ENCODE peak calls at places on chromosomes 11 and 22, in eight cellular contexts. Y is GM23338, P is IMR-90, O is ovary, N is cardiac muscle cell, W is spleen, Z is colonic mucosa, A is lung. J is an unnamed sample. For H3K4me1, the result is how much of the 10 kb centered on the place peaks cover.

GRCh38 chr11:135033545-135033944 is 621.5 kb upstream of the B3GAT1 start:
- DNase-seq in Y (peak), P (no peak), O (no peak), N (peak), W (no peak), Z (no peak), A (no peak), J (peak)

GRCh38 chr22:23826510-23827350 is 12.1 kb downstream of the DERL3 start:
- DNase-seq in Y (no peak), P (peak), O (no peak), N (no peak), W (peak), Z (no peak), A (no peak), J (no peak)

GRCh38 chr11:36948445-36949171 is 350.6 kb upstream of the RAG2 start:
- DNase-seq in Y (no peak), P (no peak), O (no peak), N (peak), W (no peak), Z (no peak), A (no peak), J (no peak)

GRCh38 chr22:30205281-30206115 is 41.1 kb downstream of the LIF start:
- DNase-seq in Y (no peak), P (peak), O (peak), N (peak), W (no peak), Z (no peak), A (no peak), J (no peak)

GRCh38 chr22:25348391-25348790 is 129.0 kb downstream of the CRYBB2 start:
- DNase-seq in Y (no peak), P (no peak), O (no peak), N (no peak), W (no peak), Z (no peak), A (no peak), J (no peak)

GRCh38 chr11:131749100-131749499 is 378.7 kb downstream of the NTM start:
- DNase-seq in Y (no peak), P (peak), O (no peak), N (peak), W (no peak), Z (no peak), A (no peak), J (no peak)

GRCh38 chr11:121035823-121036222 is 11.9 kb downstream of the TBCEL start:
- DNase-seq in Y (no peak), P (no peak), O (no peak), N (peak), W (no peak), Z (no peak), A (no peak), J (no peak)

GRCh38 chr11:134370526-134371435 is 39.0 kb downstream of the GLB1L2 start:
- DNase-seq in Y (no peak), P (no peak), O (no peak), N (no peak), W (peak), Z (no peak), A (no peak), J (no peak)

GRCh38 chr11:134560066-134560465 is 148.0 kb upstream of the B3GAT1 start:
- DNase-seq in Y (no peak), P (no peak), O (no peak), N (no peak), W (peak), Z (no peak), A (peak), J (no peak)

GRCh38 chr22:30296324-30296723 is 7.0 kb upstream of the CASTOR1 start:
- DNase-seq in Y (no peak), P (no peak), O (no peak), N (no peak), W (no peak), Z (no peak), A (no peak), J (no peak)

GRCh38 chr11:30992513-30992849 is 377.1 kb downstream of the DCDC1 start:
- DNase-seq in Y (peak), P (no peak), O (no peak), N (no peak), W (no peak), Z (no peak), A (no peak), J (no peak)

GRCh38 chr11:121625784-121626506 is 173.2 kb upstream of the SORL1-AS1 start:
- DNase-seq in Y (no peak), P (no peak), O (no peak), N (peak), W (no peak), Z (no peak), A (no peak), J (no peak)

GRCh38 chr11:118845369-118845768 is 38.3 kb upstream of the CXCR5 start:
- DNase-seq in Y (no peak), P (peak), O (no peak), N (peak), W (no peak), Z (no peak), A (no peak), J (no peak)

GRCh38 chr22:23781533-23781932 is 5.2 kb upstream of the SMARCB1 start:
- DNase-seq in Y (no peak), P (peak), O (no peak), N (no peak), W (no peak), Z (no peak), A (no peak), J (no peak)

GRCh38 chr22:50203288-50203687 is 2.5 kb downstream of the SELENOO start:
- DNase-seq in Y (no peak), P (no peak), O (no peak), N (no peak), W (no peak), Z (no peak), A (no peak), J (no peak)
- H3K4me1 ChIP-seq in Y (under half), P (under half), O (under half), N (under half), W (under half), Z (under half), A (under half), J (under half)

GRCh38 chr11:73284106-73284505 is 12.0 kb downstream of the P2RY6 start:
- DNase-seq in Y (no peak), P (no peak), O (peak), N (no peak), W (peak), Z (no peak), A (no peak), J (no peak)
- H3K4me3 ChIP-seq in Y (no peak), P (no peak), O (no peak), N (no peak), W (no peak), Z (no peak), A (no peak), J (no peak)

DNA sequence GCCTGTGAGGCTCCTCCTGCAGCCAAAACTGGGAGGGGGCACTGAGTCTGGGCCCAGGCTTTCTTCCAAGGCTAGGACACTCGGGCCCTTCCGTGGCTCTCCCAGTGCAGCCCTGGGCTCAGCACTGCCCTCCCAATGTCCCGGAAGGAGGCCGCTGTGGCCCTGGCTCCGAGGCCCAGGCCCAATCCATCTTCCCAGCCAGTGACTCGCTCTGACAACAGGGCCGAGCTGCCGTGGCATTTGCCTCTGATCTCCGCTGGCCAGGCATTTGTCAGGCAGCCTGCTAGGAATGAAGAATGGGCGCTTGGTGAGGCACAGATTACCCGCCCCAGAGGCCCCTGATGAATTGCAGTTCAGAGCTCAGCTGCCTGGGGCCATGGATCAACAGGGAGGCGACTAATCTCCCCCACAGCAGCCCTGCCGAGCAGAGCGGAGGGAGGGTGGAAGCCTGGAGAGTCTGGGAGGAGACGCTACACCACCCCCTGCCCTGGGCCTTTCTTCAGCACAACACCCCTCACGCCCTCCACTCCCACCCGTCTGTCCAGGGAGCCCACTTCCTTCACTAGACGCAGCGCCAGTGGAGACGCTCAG is 8.3 kb downstream of the FXYD2 start:
- DNase-seq in Y (peak), P (peak), O (no peak), N (peak), W (peak), Z (no peak), A (no peak), J (peak)
- H3K4me1 ChIP-seq in Y (under half), P (under half), O (under half), N (under half), W (half or more), Z (under half), A (under half), J (under half)

GRCh38 chr22:45602004-45602733 is 69.5 kb upstream of the ATXN10 start:
- DNase-seq in Y (peak), P (no peak), O (no peak), N (no peak), W (peak), Z (no peak), A (no peak), J (no peak)

GRCh38 chr22:45600791-45601730 is 70.6 kb upstream of the ATXN10 start:
- DNase-seq in Y (no peak), P (peak), O (no peak), N (peak), W (no peak), Z (no peak), A (no peak), J (no peak)

GRCh38 chr22:45603631-45604030 is 68.0 kb upstream of the ATXN10 start:
- DNase-seq in Y (no peak), P (no peak), O (no peak), N (no peak), W (no peak), Z (no peak), A (no peak), J (no peak)

GRCh38 chr22:45604239-45604711 is 67.4 kb upstream of the ATXN10 start:
- DNase-seq in Y (no peak), P (peak), O (no peak), N (no peak), W (no peak), Z (no peak), A (no peak), J (no peak)

DNA sequence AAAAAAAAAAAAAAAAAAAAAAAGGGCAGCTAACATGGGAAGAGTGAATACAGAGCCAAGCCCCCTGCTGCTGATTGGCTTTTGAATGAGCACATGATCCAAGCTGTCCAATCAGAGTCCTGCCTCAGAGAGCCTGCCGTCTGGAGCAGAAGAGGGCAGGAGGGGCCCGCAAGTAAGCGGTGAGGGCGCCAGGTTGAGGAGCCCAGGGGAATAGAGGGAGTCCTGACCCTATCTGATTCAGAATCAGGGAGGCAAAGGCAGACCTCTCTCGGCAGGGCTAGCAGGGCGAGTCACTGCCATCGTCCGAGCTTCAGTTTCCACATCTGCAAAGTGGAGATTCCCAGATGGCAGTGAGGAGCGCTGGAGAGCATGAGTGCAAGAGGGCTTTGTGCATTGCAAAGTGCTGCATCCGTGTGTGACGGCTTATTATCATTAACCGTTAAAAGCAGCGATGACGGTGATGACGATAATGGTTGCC is 68.8 kb upstream of the ATXN10 start:
- DNase-seq in Y (peak), P (no peak), O (no peak), N (peak), W (peak), Z (no peak), A (no peak), J (peak)
- H3K4me3 ChIP-seq in Y (no peak), P (no peak), O (no peak), N (no peak), W (no peak), Z (no peak), A (no peak), J (no peak)

DNA sequence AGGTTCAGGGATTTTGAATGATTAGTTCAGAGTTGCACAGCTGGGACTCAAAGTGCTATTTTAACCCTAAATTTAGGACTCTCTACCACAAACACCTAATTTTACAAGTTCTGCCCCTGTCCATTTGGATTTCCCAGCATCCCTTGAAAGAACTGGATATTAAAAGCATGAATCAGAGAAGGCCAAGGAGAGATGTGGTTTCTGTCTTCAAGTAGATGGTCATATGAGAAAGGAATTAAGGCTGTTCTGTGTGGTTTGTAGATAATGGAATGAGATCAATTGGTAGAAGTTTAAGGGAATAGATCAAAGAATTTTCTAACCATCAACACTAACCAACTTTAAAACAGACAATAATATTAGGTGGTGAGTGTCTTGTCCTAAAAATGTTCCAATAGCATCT is 106.4 kb upstream of the TENM4 start:
- DNase-seq in Y (no peak), P (no peak), O (no peak), N (no peak), W (no peak), Z (no peak), A (no peak), J (no peak)
- H3K4me1 ChIP-seq in Y (under half), P (under half), O (under half), N (under half), W (under half), Z (under half), A (under half), J (under half)

DNA sequence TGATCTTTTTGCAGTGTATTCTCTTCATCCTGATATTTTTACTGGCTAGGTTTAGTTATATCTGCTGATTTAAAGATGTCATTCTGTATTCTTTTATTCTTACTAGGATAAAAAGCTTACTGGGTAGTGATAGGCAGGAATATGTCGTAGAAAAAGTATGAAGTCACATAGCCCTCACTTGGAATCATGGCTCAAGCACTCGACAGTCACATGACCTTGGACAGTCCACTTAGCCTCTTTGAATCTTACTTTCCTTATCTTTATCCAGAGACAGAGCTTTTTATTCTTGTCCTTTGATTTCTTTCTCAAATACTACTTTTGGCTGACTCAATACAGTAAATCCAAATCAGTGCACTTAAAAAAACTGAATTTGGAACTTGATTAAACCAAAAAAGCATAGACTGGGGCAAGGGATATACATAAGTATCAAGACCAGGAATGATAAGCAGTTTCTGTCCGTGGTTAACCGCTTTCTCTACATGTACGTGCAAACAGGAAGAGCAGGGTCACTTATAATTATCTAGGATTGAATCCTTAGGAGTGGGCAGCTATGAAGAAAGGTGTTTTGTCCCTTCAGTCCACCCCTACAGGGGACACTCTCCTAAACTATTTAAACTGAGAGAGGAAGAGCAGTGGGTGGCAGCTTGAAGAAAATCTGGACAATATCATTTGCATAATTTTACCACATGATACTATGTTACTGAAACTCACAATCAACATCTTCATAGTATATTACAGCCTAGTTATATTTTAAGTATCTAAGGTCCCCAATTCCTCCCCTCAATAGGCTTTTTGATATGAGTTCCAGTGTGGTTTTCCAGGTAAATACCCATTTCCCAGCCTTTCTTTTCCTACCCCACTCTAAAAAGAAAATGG is 8.0 kb downstream of the MMP7 start:
- DNase-seq in Y (no peak), P (no peak), O (no peak), N (no peak), W (no peak), Z (no peak), A (no peak), J (no peak)
- H3K4me3 ChIP-seq in Y (no peak), P (no peak), O (no peak), N (no peak), W (no peak), Z (no peak), A (no peak), J (no peak)

J was measured in NT2/D1.